ENCODE peak calls at places on chromosomes 3 and 15, in six cellular contexts. J, B, K, I, C and Y are unnamed samples.

GRCh38 chr3:49792371-49793150 is 6.2 kb upstream of the IP6K1 start:
- DNase-seq in J (no peak), B (no peak), K (no peak), I (no peak), C (no peak), Y (peak; percentile 1)

GRCh38 chr3:11553436-11554235 is 90.1 kb downstream of the VGLL4 start:
- DNase-seq in J (no peak), B (no peak), K (no peak), I (no peak), C (peak; percentile 78), Y (no peak)

GRCh38 chr3:53795176-53795575 is 51.0 kb downstream of the CHDH start:
- DNase-seq in J (no peak), B (no peak), K (no peak), I (no peak), C (no peak), Y (no peak)

GRCh38 chr3:29914861-29915524 is 634.1 kb downstream of the RBMS3 start:
- DNase-seq in J (no peak), B (no peak), K (no peak), I (no peak), C (peak; percentile 82), Y (peak; percentile 48)

GRCh38 chr3:161284989-161285388 is 63.9 kb downstream of the NMD3 start:
- DNase-seq in J (no peak), B (no peak), K (no peak), I (no peak), C (peak; percentile 8), Y (peak; percentile 26)

GRCh38 chr3:58358092-58358491 is 25.4 kb downstream of the PXK start:
- DNase-seq in J (no peak), B (no peak), K (no peak), I (no peak), C (no peak), Y (no peak)

GRCh38 chr3:193240850-193241706 is at the start of gene PLAAT1:
- DNase-seq in J (peak; percentile 45), B (no peak), K (no peak), I (no peak), C (peak; percentile 53), Y (peak; percentile 76)

GRCh38 chr3:16307832-16308531 is 43.0 kb downstream of the OXNAD1 start:
- DNase-seq in J (no peak), B (no peak), K (no peak), I (no peak), C (no peak), Y (no peak)

GRCh38 chr3:30548605-30549004 is 57.8 kb upstream of the TGFBR2 start:
- DNase-seq in J (peak; percentile 17), B (no peak), K (peak; percentile 11), I (no peak), C (no peak), Y (no peak)

GRCh38 chr15:57335326-57336118 is 40.8 kb upstream of the CGNL1 start:
- DNase-seq in J (no peak), B (no peak), K (no peak), I (no peak), C (no peak), Y (no peak)

GRCh38 chr3:187642861-187643260 is 27.3 kb downstream of the SST start:
- DNase-seq in J (no peak), B (no peak), K (no peak), I (no peak), C (no peak), Y (no peak)

GRCh38 chr15:69668963-69669362 is 216.3 kb downstream of the RPLP1 start:
- DNase-seq in J (no peak), B (peak; percentile 51), K (no peak), I (peak; percentile 27), C (no peak), Y (no peak)

GRCh38 chr15:81308260-81308659 is 15.7 kb downstream of the STARD5 start:
- DNase-seq in J (no peak), B (no peak), K (no peak), I (no peak), C (no peak), Y (peak; percentile 24)

GRCh38 chr3:101676765-101677435 is at the start of gene ZBTB11:
- DNase-seq in J (peak; percentile 98), B (peak; percentile 100), K (peak; percentile 99), I (peak; percentile 99), C (peak; percentile 100), Y (peak; percentile 97)

GRCh38 chr3:148958681-148959080 is 32.7 kb upstream of the GYG1 start:
- DNase-seq in J (no peak), B (no peak), K (no peak), I (no peak), C (peak; percentile 50), Y (no peak)

GRCh38 chr3:87771338-87772059 is 287.3 kb downstream of the CGGBP1 start:
- DNase-seq in J (peak; percentile 24), B (peak; percentile 20), K (no peak), I (peak; percentile 9), C (peak; percentile 23), Y (peak; percentile 52)

GRCh38 chr15:33071451-33071850 is 123.1 kb downstream of the FMN1 start:
- DNase-seq in J (no peak), B (no peak), K (no peak), I (no peak), C (no peak), Y (no peak)

GRCh38 chr15:86872782-86873181 is 793.1 kb downstream of the AGBL1 start:
- DNase-seq in J (no peak), B (no peak), K (no peak), I (no peak), C (no peak), Y (no peak)

GRCh38 chr15:36814708-36815107 is 235.3 kb downstream of the CDIN1 start:
- DNase-seq in J (no peak), B (no peak), K (no peak), I (no peak), C (peak; percentile 75), Y (no peak)

GRCh38 chr3:100214574-100214964 is 46.2 kb upstream of the TBC1D23 start:
- DNase-seq in J (no peak), B (no peak), K (no peak), I (no peak), C (no peak), Y (no peak)

GRCh38 chr15:67884514-67885225 is 44.8 kb upstream of the RNU6-1 start:
- DNase-seq in J (peak; percentile 59), B (peak; percentile 25), K (peak; percentile 17), I (peak; percentile 24), C (peak; percentile 89), Y (peak; percentile 86)

GRCh38 chr15:49225572-49226281 is 55.7 kb downstream of the GALK2 start:
- DNase-seq in J (no peak), B (no peak), K (no peak), I (no peak), C (peak; percentile 50), Y (no peak)

GRCh38 chr3:97895216-97895615 is 73.4 kb downstream of the CRYBG3 start:
- DNase-seq in J (no peak), B (no peak), K (no peak), I (no peak), C (no peak), Y (no peak)

GRCh38 chr3:155179966-155180757 is 100.0 kb downstream of the MME start:
- DNase-seq in J (no peak), B (no peak), K (no peak), I (no peak), C (no peak), Y (no peak)

GRCh38 chr3:189593581-189593980 is 37.6 kb upstream of the TP63 start:
- DNase-seq in J (no peak), B (no peak), K (no peak), I (no peak), C (peak; percentile 8), Y (no peak)

GRCh38 chr15:63891763-63892123 is 58.0 kb upstream of the HERC1 start:
- DNase-seq in J (no peak), B (no peak), K (no peak), I (no peak), C (no peak), Y (no peak)

GRCh38 chr3:27146786-27147185 is 222.4 kb downstream of the NEK10 start:
- DNase-seq in J (no peak), B (no peak), K (no peak), I (no peak), C (no peak), Y (no peak)